ENCODE peak calls at places on chromosomes 6 and 20, in five cellular contexts. I, T, Z, C and F are unnamed samples.

GRCh38 chr6:32484614-32484998 is 44.9 kb downstream of the HLA-DRA start:
- DNase-seq in C (no peak), I (no peak), T (no peak), Z (no peak), F (no peak)

GRCh38 chr6:39199976-39200375 is 29.3 kb downstream of the KCNK5 start:
- DNase-seq in I (no peak), C (no peak), T (no peak), Z (no peak), F (no peak)

GRCh38 chr6:42510795-42511194 is 53.0 kb upstream of the UBR2 start:
- DNase-seq in T (no peak), Z (no peak), I (no peak), C (no peak), F (no peak)

GRCh38 chr6:38460216-38460615 is 179.5 kb downstream of the BTBD9 start:
- DNase-seq in C (peak), I (no peak), Z (no peak), T (no peak), F (no peak)

GRCh38 chr6:76230711-76231110 is 158.2 kb upstream of the IMPG1 start:
- DNase-seq in T (no peak), C (no peak), Z (no peak), I (no peak), F (no peak)

GRCh38 chr6:42400886-42401604 is 50.7 kb downstream of the TRERF1 start:
- DNase-seq in T (no peak), C (no peak), I (no peak), Z (no peak), F (no peak)

GRCh38 chr6:100281471-100281878 is 183.2 kb downstream of the SIM1 start:
- DNase-seq in I (no peak), C (no peak), T (no peak), Z (no peak), F (no peak)

GRCh38 chr6:7758456-7758855 is 32.6 kb downstream of the BMP6 start:
- DNase-seq in I (peak), T (no peak), C (peak), Z (no peak), F (no peak)

GRCh38 chr6:100116409-100117194 is 122.6 kb upstream of the MCHR2 start:
- DNase-seq in T (no peak), C (peak), I (peak), Z (no peak), F (no peak)

GRCh38 chr20:56689318-56689717 is 60.2 kb downstream of the TFAP2C start:
- DNase-seq in C (peak), T (no peak), I (no peak), Z (no peak), F (no peak)

GRCh38 chr6:33455051-33455450 is 675 bp downstream of the ZBTB9 start:
- DNase-seq in I (no peak), Z (no peak), C (no peak), T (no peak), F (no peak)

GRCh38 chr20:43404880-43405279 is 52.8 kb upstream of the SRSF6 start:
- DNase-seq in I (peak), T (no peak), C (no peak), Z (no peak), F (no peak)

GRCh38 chr20:59520814-59521213 is 83.5 kb upstream of the PHACTR3 start:
- DNase-seq in T (no peak), Z (no peak), I (no peak), C (no peak), F (no peak)

GRCh38 chr20:59525500-59526241 is 78.7 kb upstream of the PHACTR3 start:
- DNase-seq in I (peak), T (no peak), C (no peak), Z (no peak), F (no peak)

DNA sequence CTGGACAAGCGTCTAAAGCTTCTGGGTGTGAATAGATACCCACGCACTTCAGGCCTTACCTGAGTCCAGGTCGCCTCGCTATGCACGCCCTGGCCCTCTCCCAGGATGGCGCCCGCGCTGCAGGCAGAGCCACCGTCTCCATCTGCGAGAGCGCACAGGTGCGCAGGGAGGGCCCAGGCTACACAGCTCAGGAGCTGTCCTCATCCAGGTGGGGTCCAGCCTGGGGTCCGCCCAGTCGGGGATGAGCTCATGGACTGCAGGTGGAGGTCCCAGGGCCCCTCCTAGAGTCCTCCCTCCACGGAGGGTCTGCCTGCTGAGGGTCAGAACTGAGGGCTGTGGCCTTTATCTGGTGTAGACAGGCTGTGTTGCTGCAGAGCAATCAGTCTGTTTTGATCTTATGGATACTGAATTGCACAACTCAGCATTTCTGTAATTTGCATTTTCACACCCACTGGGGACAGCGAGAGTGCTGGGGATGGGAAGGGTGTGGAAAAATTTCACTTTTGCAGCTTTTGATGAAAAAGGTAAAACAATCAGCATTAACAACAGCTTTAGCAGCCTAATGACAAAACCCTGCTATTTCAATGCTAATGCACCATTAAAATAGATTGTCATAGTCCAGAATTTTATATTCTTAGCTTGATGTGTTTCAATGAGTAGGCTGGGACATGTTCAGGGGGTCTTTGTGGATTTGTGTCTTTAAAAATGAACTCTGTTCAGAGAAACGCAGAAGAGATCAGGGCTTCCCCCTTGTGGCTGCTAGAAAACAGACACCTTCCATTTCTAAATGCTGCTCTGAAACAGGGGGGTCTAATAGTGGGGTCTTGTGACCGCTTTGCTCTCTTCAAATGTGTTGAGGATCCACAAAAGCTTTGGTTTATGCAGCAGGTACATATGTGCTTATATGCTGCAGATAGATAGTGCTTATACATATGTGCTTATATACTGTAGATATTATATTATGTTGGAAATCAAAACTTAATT is 77.8 kb upstream of the PHACTR3 start:
- DNase-seq in I (no peak), T (no peak), Z (no peak), C (no peak), F (peak)
- TF ChIP-seq CTCF in I (peak), T (no peak), Z (no peak), C (peak), F (no peak)

GRCh38 chr6:163944897-163945296 is 530.4 kb downstream of the QKI start:
- DNase-seq in T (no peak), I (no peak), C (no peak), Z (no peak), F (no peak)
- TF ChIP-seq CTCF in T (no peak), I (no peak), C (no peak), Z (no peak), F (no peak)

GRCh38 chr6:78565997-78566396 is 301.4 kb upstream of the IRAK1BP1 start:
- DNase-seq in I (no peak), C (no peak), T (no peak), Z (no peak), F (no peak)

DNA sequence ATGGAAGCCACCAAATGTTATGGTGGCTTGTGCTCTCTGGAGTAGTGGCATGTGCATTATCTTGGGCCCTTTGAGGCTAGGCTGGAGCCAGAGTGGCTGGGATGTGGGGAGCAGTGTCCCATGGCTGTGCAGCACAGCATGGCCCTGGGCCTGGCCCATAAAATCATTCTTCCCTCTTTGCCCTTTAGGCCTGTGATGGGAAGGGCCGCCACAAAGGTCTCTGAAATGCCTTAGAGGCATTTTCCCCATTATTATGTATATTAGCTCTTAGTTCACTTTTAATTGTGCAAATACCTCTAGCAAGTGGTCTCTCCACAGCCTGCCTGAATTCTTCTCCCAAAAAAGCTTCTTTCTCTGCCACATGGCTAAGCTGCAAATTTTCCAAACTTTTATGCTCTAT is 297.3 kb upstream of the IRAK1BP1 start:
- DNase-seq in T (no peak), C (no peak), I (no peak), Z (no peak), F (no peak)
- TF ChIP-seq CTCF in T (no peak), C (no peak), I (no peak), Z (no peak), F (no peak)

DNA sequence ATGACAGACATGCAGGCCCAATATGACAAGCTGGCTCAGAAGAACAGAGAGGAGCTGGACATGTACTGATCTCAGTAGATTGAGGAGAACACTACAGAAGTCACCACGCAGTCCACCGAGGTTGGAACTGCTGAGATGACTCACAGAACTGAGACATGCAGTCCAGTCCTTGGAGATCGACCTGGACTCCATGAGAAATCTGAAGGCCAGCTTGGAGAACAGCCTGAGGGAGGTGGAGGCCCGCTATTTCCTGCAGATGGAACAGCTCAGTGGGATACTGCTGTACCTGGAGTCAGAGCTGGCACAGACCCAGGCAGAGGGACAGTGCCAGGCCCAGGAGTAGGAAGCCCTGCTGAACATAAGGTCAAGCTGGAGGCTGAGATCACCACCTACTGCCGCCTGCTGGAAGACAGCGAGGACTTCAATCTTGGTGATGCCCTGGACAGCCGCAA is 21.3 kb downstream of the RNF114 start:
- DNase-seq in Z (no peak), I (no peak), C (no peak), T (no peak), F (no peak)
- TF ChIP-seq CTCF in Z (no peak), I (no peak), C (no peak), T (no peak), F (no peak)

GRCh38 chr6:4848382-4849068 is 72.3 kb downstream of the CDYL start:
- DNase-seq in C (no peak), T (no peak), Z (no peak), I (peak), F (no peak)
- TF ChIP-seq CTCF in C (peak), T (no peak), Z (no peak), I (peak), F (no peak)

DNA sequence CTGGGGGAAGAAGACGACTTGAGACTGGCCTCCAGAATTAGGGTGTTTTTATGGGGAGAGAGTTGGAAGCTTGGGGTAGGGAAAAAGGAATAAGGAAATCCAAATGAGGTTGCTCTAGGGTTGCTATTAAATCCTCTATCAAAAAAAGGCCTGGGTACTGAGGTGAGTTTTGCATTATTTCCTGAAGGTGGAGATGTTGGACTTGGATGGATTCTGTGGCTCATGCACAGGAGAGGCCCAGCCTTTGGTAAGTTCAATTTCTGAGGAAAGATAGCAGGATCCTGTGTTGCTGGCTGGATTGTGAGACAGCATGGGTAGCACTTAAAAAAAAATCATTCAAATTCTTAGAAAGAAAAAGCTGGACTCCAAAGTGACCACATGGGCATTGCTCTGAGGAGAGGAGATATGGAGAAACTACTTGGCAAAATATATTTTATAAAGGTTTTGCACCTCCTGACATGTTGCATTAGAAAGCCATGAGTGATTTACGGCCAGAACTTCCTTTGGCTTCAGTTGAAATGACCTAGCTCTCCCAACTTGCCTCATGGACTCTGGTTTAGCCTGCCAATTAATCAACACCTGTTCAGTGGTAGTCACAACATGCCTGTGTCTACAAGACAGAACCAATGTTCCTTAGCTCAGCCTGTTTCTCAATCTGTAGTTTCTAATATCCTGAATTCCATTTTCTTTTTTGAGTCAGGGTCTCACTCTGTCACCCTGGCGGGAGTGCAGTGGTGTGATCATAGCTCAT is 152.1 kb upstream of the RALGAPA2 start:
- DNase-seq in C (no peak), I (peak), T (no peak), Z (no peak), F (no peak)
- TF ChIP-seq CTCF in C (no peak), I (peak), T (no peak), Z (no peak), F (no peak)

GRCh38 chr6:56671651-56672461 is 29.2 kb upstream of the DST start:
- DNase-seq in T (peak), C (no peak), Z (no peak), I (peak), F (no peak)

GRCh38 chr6:56668158-56668557 is 25.5 kb upstream of the DST start:
- DNase-seq in I (no peak), Z (no peak), C (no peak), T (no peak), F (no peak)

GRCh38 chr6:56669585-56669984 is 26.9 kb upstream of the DST start:
- DNase-seq in I (no peak), T (no peak), C (no peak), Z (no peak), F (no peak)

GRCh38 chr6:56669041-56669440 is 26.4 kb upstream of the DST start:
- DNase-seq in T (no peak), C (no peak), Z (no peak), I (no peak), F (no peak)

DNA sequence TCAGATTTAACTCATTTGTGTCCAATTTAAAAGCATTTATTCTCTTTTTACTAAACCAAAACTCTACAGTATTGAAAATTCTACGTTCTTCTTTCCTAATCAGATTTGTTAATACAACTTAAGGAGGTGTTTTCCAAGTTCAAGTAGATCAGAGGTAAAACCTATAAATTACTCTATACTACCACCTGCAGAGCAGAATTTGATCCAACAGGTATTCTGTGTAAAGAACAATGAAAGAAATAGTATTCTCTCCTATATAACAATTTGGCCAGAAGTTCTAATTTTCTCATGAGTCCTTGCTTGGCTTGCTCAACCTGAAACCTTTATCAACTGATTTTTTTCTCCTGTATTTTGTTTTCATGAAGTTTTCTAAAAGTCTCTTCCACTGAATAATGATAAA is 28.5 kb upstream of the DST start:
- DNase-seq in C (no peak), I (no peak), T (no peak), Z (no peak), F (no peak)
- TF ChIP-seq CTCF in C (no peak), I (no peak), T (no peak), Z (no peak), F (no peak)

DNA sequence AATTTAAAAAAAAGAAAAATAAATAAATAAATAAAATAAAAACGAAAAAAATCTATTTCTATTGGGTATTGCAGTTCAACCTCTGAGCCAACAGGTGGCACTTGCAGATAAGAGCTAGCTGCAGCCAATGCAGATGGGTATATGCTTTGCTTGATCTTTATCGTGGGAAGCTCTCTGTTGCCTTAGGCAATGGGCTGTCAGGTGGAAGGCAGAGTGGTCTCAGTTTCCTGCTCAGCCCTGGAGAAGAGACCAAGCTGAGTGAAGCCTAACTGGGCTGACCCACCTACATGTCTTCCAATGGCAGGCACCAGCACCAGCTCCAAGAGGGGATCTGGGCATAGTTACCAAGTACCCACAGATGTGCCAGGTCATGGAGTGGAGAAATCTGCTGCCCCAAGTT is 95.0 kb downstream of the AK9 start:
- DNase-seq in C (no peak), I (peak), T (no peak), Z (no peak), F (no peak)
- TF ChIP-seq CTCF in C (peak), I (peak), T (no peak), Z (no peak), F (peak)